ENCODE peak calls at places on chromosomes 16 and 17, in nine cellular contexts. W is hepatocyte, Z is caudate nucleus, I is left lung, R is substantia nigra, M is ascending aorta, F is H9, V is spleen, S is sigmoid colon. B is an unnamed sample.

GRCh38 chr17:55444471-55445441 is 23.1 kb upstream of the MMD start:
- DNase-seq in W (no peak), Z (no peak), I (no peak), R (no peak), M (no peak), F (no peak), V (no peak), S (no peak), B (no peak)

GRCh38 chr16:13994239-13995106 is 74.5 kb downstream of the ERCC4 start:
- DNase-seq in W (no peak), Z (no peak), I (no peak), R (no peak), M (no peak), F (no peak), V (no peak), S (no peak), B (no peak)

GRCh38 chr16:9138731-9139501 is 47.5 kb downstream of the HAPSTR1 start:
- DNase-seq in W (peak), Z (peak), I (peak), R (peak), M (peak), F (peak), V (peak), S (peak), B (peak)

GRCh38 chr17:6569391-6570302 is 13.3 kb upstream of the PITPNM3 start:
- DNase-seq in W (no peak), Z (no peak), I (no peak), R (no peak), M (no peak), F (no peak), V (no peak), S (no peak), B (no peak)

GRCh38 chr16:12771341-12771798 is 32.3 kb downstream of the CPPED1 start:
- DNase-seq in W (peak), Z (peak), I (no peak), R (no peak), M (no peak), F (no peak), V (no peak), S (no peak), B (no peak)

GRCh38 chr16:19389246-19389645 is 28.4 kb upstream of the TMC5 start:
- DNase-seq in W (peak), Z (no peak), I (peak), R (peak), M (no peak), F (peak), V (peak), S (no peak), B (peak)

GRCh38 chr17:4165301-4166010 is 22.5 kb downstream of the CYB5D2 start:
- DNase-seq in W (no peak), Z (no peak), I (no peak), R (no peak), M (no peak), F (no peak), V (no peak), S (no peak), B (peak)

GRCh38 chr16:69285240-69285639 is 25.9 kb upstream of the VPS4A start:
- DNase-seq in W (no peak), Z (no peak), I (no peak), R (no peak), M (no peak), F (no peak), V (no peak), S (no peak), B (no peak)

GRCh38 chr16:3643095-3643730 is 11.3 kb upstream of the DNASE1 start:
- DNase-seq in W (peak), Z (no peak), I (no peak), R (no peak), M (no peak), F (no peak), V (peak), S (peak), B (no peak)

GRCh38 chr17:29549169-29549935 is 17.5 kb downstream of the ABHD15 start:
- DNase-seq in W (peak), Z (no peak), I (no peak), R (no peak), M (no peak), F (no peak), V (no peak), S (no peak), B (no peak)

GRCh38 chr17:17781591-17782424 is 55.0 kb downstream of the SREBF1 start:
- DNase-seq in W (peak), Z (peak), I (peak), R (peak), M (no peak), F (peak), V (no peak), S (peak), B (peak)

GRCh38 chr16:11205754-11206459 is 50.1 kb downstream of the SOCS1 start:
- DNase-seq in W (no peak), Z (no peak), I (no peak), R (no peak), M (no peak), F (no peak), V (no peak), S (no peak), B (no peak)

GRCh38 chr16:49700222-49700927 is 155.5 kb downstream of the ZNF423 start:
- DNase-seq in W (peak), Z (no peak), I (no peak), R (no peak), M (no peak), F (peak), V (no peak), S (peak), B (peak)

GRCh38 chr17:55155867-55156560 is 108.7 kb upstream of the HLF start:
- DNase-seq in W (no peak), Z (no peak), I (no peak), R (no peak), M (no peak), F (no peak), V (no peak), S (no peak), B (no peak)

GRCh38 chr17:419073-419735 is 66.6 kb upstream of the RPH3AL start:
- DNase-seq in W (peak), Z (no peak), I (no peak), R (no peak), M (no peak), F (no peak), V (no peak), S (no peak), B (no peak)

GRCh38 chr17:44956076-44956475 is 8.5 kb upstream of the KIF18B start:
- DNase-seq in W (no peak), Z (no peak), I (no peak), R (no peak), M (no peak), F (no peak), V (no peak), S (peak), B (no peak)

GRCh38 chr17:5115673-5116651 is at the start of gene USP6:
- DNase-seq in W (no peak), Z (no peak), I (no peak), R (no peak), M (no peak), F (peak), V (peak), S (no peak), B (peak)

GRCh38 chr16:24999088-24999670 is 16.0 kb downstream of the ARHGAP17 start:
- DNase-seq in W (no peak), Z (no peak), I (no peak), R (no peak), M (no peak), F (no peak), V (no peak), S (no peak), B (no peak)

DNA sequence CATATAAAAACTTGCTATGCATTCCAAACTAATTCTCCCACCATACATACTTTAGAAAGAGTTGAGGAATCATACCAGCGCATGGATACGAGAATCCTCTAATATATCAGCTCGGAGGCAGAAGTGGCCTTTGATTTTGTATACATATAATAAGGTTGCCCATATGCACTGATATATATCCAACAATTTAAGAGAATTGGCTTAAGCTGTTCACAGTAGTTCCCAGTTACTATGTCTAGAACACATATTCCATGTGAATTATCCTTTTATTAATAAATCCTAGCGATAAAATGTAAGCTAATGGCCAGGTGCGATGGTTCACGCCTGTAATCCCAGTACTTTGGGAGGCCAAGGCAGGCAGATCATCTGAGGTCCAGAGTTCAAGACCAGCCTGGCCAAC is 19.3 kb upstream of the ERN1 start:
- DNase-seq in W (no peak), Z (no peak), I (no peak), R (no peak), M (no peak), F (no peak), V (no peak), S (no peak), B (no peak)
- H3K27ac ChIP-seq in W (peak), Z (no peak), I (no peak), R (peak), M (no peak), F (no peak), V (peak), S (no peak), B (no peak)

GRCh38 chr16:75570351-75571104 is 4.3 kb downstream of the GABARAPL2 start:
- DNase-seq in W (no peak), Z (no peak), I (no peak), R (no peak), M (no peak), F (no peak), V (no peak), S (no peak), B (no peak)
- H3K27ac ChIP-seq in W (peak), Z (peak), I (no peak), R (no peak), M (peak), F (no peak), V (no peak), S (no peak), B (no peak)

GRCh38 chr17:50765454-50766221 is 1.7 kb downstream of the ANKRD40CL start:
- DNase-seq in W (no peak), Z (no peak), I (peak), R (no peak), M (no peak), F (no peak), V (peak), S (no peak), B (no peak)
- H3K27ac ChIP-seq in W (peak), Z (no peak), I (no peak), R (no peak), M (no peak), F (no peak), V (no peak), S (no peak), B (no peak)

GRCh38 chr16:16086653-16087446 is 136.4 kb downstream of the ABCC6 start:
- DNase-seq in W (no peak), Z (no peak), I (no peak), R (no peak), M (no peak), F (no peak), V (no peak), S (peak), B (no peak)
- H3K27ac ChIP-seq in W (no peak), Z (no peak), I (no peak), R (no peak), M (peak), F (no peak), V (no peak), S (peak), B (no peak)

GRCh38 chr16:65657556-65657955 is 535.7 kb upstream of the CDH11 start:
- DNase-seq in W (no peak), Z (no peak), I (no peak), R (no peak), M (no peak), F (no peak), V (no peak), S (no peak), B (no peak)
- H3K27ac ChIP-seq in W (no peak), Z (no peak), I (no peak), R (no peak), M (no peak), F (no peak), V (no peak), S (no peak), B (no peak)

GRCh38 chr17:72463287-72464102 is 342.7 kb downstream of the SOX9 start:
- DNase-seq in W (no peak), Z (no peak), I (no peak), R (no peak), M (no peak), F (no peak), V (peak), S (no peak), B (peak)

GRCh38 chr17:72466606-72467005 is 345.8 kb downstream of the SOX9 start:
- DNase-seq in W (no peak), Z (no peak), I (no peak), R (no peak), M (no peak), F (no peak), V (peak), S (no peak), B (no peak)

GRCh38 chr17:72465191-72466024 is 344.6 kb downstream of the SOX9 start:
- DNase-seq in W (peak), Z (no peak), I (peak), R (no peak), M (no peak), F (peak), V (peak), S (no peak), B (peak)

GRCh38 chr17:72467841-72468653 is 347.2 kb downstream of the SOX9 start:
- DNase-seq in W (peak), Z (no peak), I (no peak), R (peak), M (no peak), F (peak), V (peak), S (no peak), B (peak)

GRCh38 chr17:72466199-72466598 is 345.4 kb downstream of the SOX9 start:
- DNase-seq in W (peak), Z (no peak), I (no peak), R (no peak), M (no peak), F (no peak), V (no peak), S (no peak), B (peak)
- H3K27ac ChIP-seq in W (peak), Z (peak), I (no peak), R (no peak), M (no peak), F (no peak), V (no peak), S (no peak), B (peak)

GRCh38 chr17:80706454-80706853 is 161.8 kb downstream of the RPTOR start:
- DNase-seq in W (no peak), Z (no peak), I (no peak), R (no peak), M (no peak), F (no peak), V (no peak), S (no peak), B (no peak)
- H3K27ac ChIP-seq in W (peak), Z (peak), I (no peak), R (peak), M (no peak), F (no peak), V (no peak), S (no peak), B (no peak)

GRCh38 chr17:49603720-49604119 is 28.0 kb downstream of the NXPH3 start:
- DNase-seq in W (no peak), Z (no peak), I (no peak), R (no peak), M (no peak), F (no peak), V (no peak), S (no peak), B (no peak)
- H3K27ac ChIP-seq in W (no peak), Z (peak), I (peak), R (no peak), M (peak), F (no peak), V (no peak), S (peak), B (peak)

GRCh38 chr16:1323296-1324239 is 9.9 kb upstream of the BAIAP3 start:
- DNase-seq in W (no peak), Z (no peak), I (no peak), R (peak), M (no peak), F (no peak), V (no peak), S (no peak), B (no peak)
- H3K27ac ChIP-seq in W (no peak), Z (peak), I (no peak), R (peak), M (no peak), F (no peak), V (no peak), S (no peak), B (no peak)

B was measured in thyroid gland.